ENCODE peak calls at places on chromosomes 4 and X, in nine cellular contexts. D is heart left ventricle, T is uterus, K is pancreas, R is upper lobe of left lung, C is stomach, H is lower lobe of right lung, Z is Panc1, S is thyroid gland. A is an unnamed sample.

GRCh38 chrX:132821974-132822633 is 136.3 kb downstream of the HS6ST2 start:
- DNase-seq in D (no peak), T (peak; percentile 64), K (no peak), R (no peak), C (no peak), H (no peak), Z (no peak), S (no peak), A (no peak)

GRCh38 chr4:1748465-1748995 is 27.2 kb downstream of the TACC3 start:
- DNase-seq in D (peak; percentile 66), T (peak; percentile 37), K (peak; percentile 87), R (peak; percentile 91), C (peak; percentile 83), H (peak; percentile 87), Z (no peak), S (peak; percentile 69), A (peak; percentile 90)

GRCh38 chrX:129522184-129523059 is 868 bp downstream of the SMARCA1 start:
- DNase-seq in D (peak; percentile 41), T (peak; percentile 59), K (peak; percentile 44), R (peak; percentile 85), C (peak; percentile 63), H (peak; percentile 56), Z (no peak), S (peak; percentile 68), A (peak; percentile 81)

GRCh38 chr4:89586864-89587263 is 250.1 kb downstream of the SNCA start:
- DNase-seq in D (no peak), T (no peak), K (no peak), R (no peak), C (no peak), H (no peak), Z (no peak), S (no peak), A (no peak)

GRCh38 chr4:38094419-38094818 is 134.2 kb downstream of the PTTG2 start:
- DNase-seq in D (no peak), T (no peak), K (no peak), R (no peak), C (no peak), H (no peak), Z (no peak), S (no peak), A (no peak)

GRCh38 chr4:1406416-1406945 is at the start of gene NKX1-1:
- DNase-seq in D (peak; percentile 3), T (no peak), K (no peak), R (peak; percentile 72), C (peak; percentile 7), H (peak; percentile 24), Z (no peak), S (no peak), A (no peak)

GRCh38 chrX:65697173-65697572 is 29.7 kb downstream of the MSN start:
- DNase-seq in D (no peak), T (no peak), K (no peak), R (no peak), C (no peak), H (no peak), Z (no peak), S (no peak), A (no peak)

GRCh38 chr4:173505924-173506779 is 23.9 kb downstream of the HAND2 start:
- DNase-seq in D (peak; percentile 65), T (peak; percentile 67), K (peak; percentile 60), R (no peak), C (peak; percentile 59), H (no peak), Z (no peak), S (no peak), A (no peak)

GRCh38 chr4:48722509-48723446 is 57.3 kb downstream of the FRYL start:
- DNase-seq in D (no peak), T (no peak), K (no peak), R (no peak), C (no peak), H (no peak), Z (no peak), S (no peak), A (no peak)

GRCh38 chr4:25830545-25830944 is 32.2 kb downstream of the SEL1L3 start:
- DNase-seq in D (no peak), T (no peak), K (no peak), R (no peak), C (no peak), H (no peak), Z (no peak), S (no peak), A (no peak)

GRCh38 chr4:99886146-99886545 is 8.1 kb downstream of the LAMTOR3 start:
- DNase-seq in D (no peak), T (no peak), K (no peak), R (no peak), C (no peak), H (no peak), Z (no peak), S (no peak), A (no peak)

GRCh38 chr4:99885687-99886086 is 8.5 kb downstream of the LAMTOR3 start:
- DNase-seq in D (no peak), T (no peak), K (no peak), R (no peak), C (no peak), H (no peak), Z (no peak), S (no peak), A (no peak)

GRCh38 chr4:99885063-99885664 is 9.1 kb downstream of the LAMTOR3 start:
- DNase-seq in D (no peak), T (no peak), K (no peak), R (no peak), C (no peak), H (no peak), Z (no peak), S (peak; percentile 2), A (no peak)

GRCh38 chr4:99893029-99893428 is 1.2 kb downstream of the LAMTOR3 start:
- DNase-seq in D (no peak), T (no peak), K (no peak), R (no peak), C (no peak), H (no peak), Z (no peak), S (no peak), A (no peak)

GRCh38 chr4:99887837-99888236 is 6.4 kb downstream of the LAMTOR3 start:
- DNase-seq in D (no peak), T (no peak), K (no peak), R (no peak), C (no peak), H (no peak), Z (no peak), S (no peak), A (no peak)
- H3K4me1 ChIP-seq in D (no peaks in the 10 kb centered on the region), T (no peaks in the 10 kb centered on the region), K (peaks cover 10% of the 10 kb centered on the region), R (peaks cover 27% of the 10 kb centered on the region), C (peaks cover under 1% of the 10 kb centered on the region), H (peaks cover 19% of the 10 kb centered on the region), Z (no peaks in the 10 kb centered on the region), S (peaks cover 3% of the 10 kb centered on the region), A (no peaks in the 10 kb centered on the region)

GRCh38 chr4:56823933-56824600 is 2.6 kb upstream of the SPINK2 start:
- DNase-seq in D (no peak), T (no peak), K (no peak), R (no peak), C (no peak), H (no peak), Z (no peak), S (no peak), A (no peak)

GRCh38 chr4:56818797-56819196 is 2.7 kb downstream of the SPINK2 start:
- DNase-seq in D (no peak), T (no peak), K (no peak), R (no peak), C (no peak), H (no peak), Z (no peak), S (no peak), A (no peak)

GRCh38 chr4:56817840-56818491 is 3.5 kb downstream of the SPINK2 start:
- DNase-seq in D (no peak), T (no peak), K (no peak), R (no peak), C (no peak), H (no peak), Z (no peak), S (no peak), A (no peak)

GRCh38 chr4:56821394-56822263 is at the start of gene SPINK2:
- DNase-seq in D (no peak), T (no peak), K (peak; percentile 52), R (peak; percentile 90), C (peak; percentile 51), H (peak; percentile 54), Z (no peak), S (peak; percentile 52), A (peak; percentile 72)
- TF ChIP-seq CTCF in D (no peak), T (no peak), K (no peak), R (no peak), C (no peak), H (no peak), Z (no peak), S (no peak), A (no peak)

GRCh38 chr4:124594945-124595344 is 117.6 kb downstream of the ANKRD50 start:
- DNase-seq in D (no peak), T (no peak), K (no peak), R (no peak), C (no peak), H (no peak), Z (no peak), S (no peak), A (no peak)

GRCh38 chr4:124591646-124592045 is 120.9 kb downstream of the ANKRD50 start:
- DNase-seq in D (no peak), T (no peak), K (no peak), R (no peak), C (no peak), H (no peak), Z (no peak), S (no peak), A (no peak)

DNA sequence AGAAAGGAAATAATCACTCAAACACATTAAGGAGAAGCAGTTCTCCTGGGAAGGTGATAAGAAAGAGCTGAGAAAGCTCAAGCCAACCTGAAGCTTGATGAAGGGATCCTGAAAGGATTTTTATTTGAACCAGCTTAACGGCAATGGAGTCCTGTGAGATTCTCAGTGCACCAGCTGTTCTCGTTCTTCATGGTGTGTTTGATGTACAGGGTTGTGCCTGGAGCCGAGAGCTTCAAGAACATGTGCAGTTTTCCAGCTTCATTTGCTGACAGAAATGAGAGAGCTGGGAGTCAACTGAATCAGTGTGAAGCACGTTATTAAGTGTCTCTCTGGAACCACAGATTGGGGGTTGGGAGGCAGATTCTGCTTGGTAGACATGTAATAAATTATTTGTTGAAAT is 115.7 kb downstream of the ANKRD50 start:
- DNase-seq in D (no peak), T (no peak), K (no peak), R (no peak), C (no peak), H (no peak), Z (no peak), S (no peak), A (no peak)
- H3K4me1 ChIP-seq in D (no peaks in the 10 kb centered on the region), T (no peaks in the 10 kb centered on the region), K (no peaks in the 10 kb centered on the region), R (no peaks in the 10 kb centered on the region), C (no peaks in the 10 kb centered on the region), H (no peaks in the 10 kb centered on the region), Z (no peaks in the 10 kb centered on the region), S (no peaks in the 10 kb centered on the region), A (no peaks in the 10 kb centered on the region)

GRCh38 chrX:32118832-32119231 is 1047.0 kb upstream of the FTHL17 start:
- DNase-seq in D (no peak), T (no peak), K (no peak), R (no peak), C (no peak), H (no peak), Z (no peak), S (no peak), A (no peak)

DNA sequence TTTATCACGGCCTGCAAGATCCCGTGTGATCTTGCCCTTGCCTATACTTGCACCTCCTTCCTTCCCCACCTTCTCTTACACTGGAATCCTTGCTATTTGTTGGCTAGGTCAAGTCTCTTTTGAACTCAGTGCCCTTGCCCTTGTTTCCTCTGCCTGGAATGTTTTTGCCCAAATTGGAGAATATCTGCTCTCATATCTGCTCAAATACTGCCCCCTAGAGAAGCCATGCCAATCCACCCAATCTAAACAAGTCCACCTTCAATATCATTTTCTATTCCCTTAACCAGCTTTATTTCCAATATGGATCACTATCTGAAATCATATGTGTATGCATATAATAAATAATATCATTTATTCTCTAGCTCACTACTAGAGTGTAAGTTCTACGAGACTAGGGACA is 1044.2 kb upstream of the FTHL17 start:
- DNase-seq in D (no peak), T (no peak), K (no peak), R (no peak), C (no peak), H (no peak), Z (no peak), S (no peak), A (no peak)
- TF ChIP-seq CTCF in D (no peak), T (no peak), K (no peak), R (no peak), C (no peak), H (no peak), Z (no peak), S (no peak), A (no peak)